ENCODE peak calls at places on chromosomes 7 and 10, in four cellular contexts. F, Z, Y and V are unnamed samples.

GRCh38 chr7:99595111-99595745 is 2.8 kb upstream of the TMEM225B start:
- DNase-seq in Z (no peak), F (no peak), Y (no peak), V (no peak)

GRCh38 chr10:91632671-91633550 is at the start of gene PPP1R3C:
- DNase-seq in Z (no peak), Y (peak), F (peak), V (peak)

GRCh38 chr10:60353519-60354258 is 36.0 kb downstream of the ANK3 start:
- DNase-seq in Z (no peak), Y (no peak), F (peak), V (no peak)

GRCh38 chr7:47669178-47669878 is 87.4 kb upstream of the TNS3 start:
- DNase-seq in F (peak), Z (peak), Y (peak), V (no peak)

GRCh38 chr10:126921974-126922525 is 16.8 kb downstream of the DOCK1 start:
- DNase-seq in F (no peak), Y (peak), Z (no peak), V (no peak)

GRCh38 chr7:137395425-137395824 is 51.9 kb upstream of the PTN start:
- DNase-seq in Y (no peak), F (peak), Z (no peak), V (no peak)

GRCh38 chr10:98194633-98195032 is 60.2 kb downstream of the R3HCC1L start:
- DNase-seq in F (no peak), Z (no peak), Y (no peak), V (no peak)

GRCh38 chr10:72087392-72087968 is 871 bp downstream of the SPOCK2 start:
- DNase-seq in Z (no peak), F (peak), Y (no peak), V (peak)

GRCh38 chr10:34905200-34905927 is 90.3 kb upstream of the PARD3 start:
- DNase-seq in Y (no peak), F (no peak), Z (peak), V (peak)

GRCh38 chr10:73886085-73886529 is 11.8 kb upstream of the CAMK2G start:
- DNase-seq in Y (peak), Z (peak), F (peak), V (peak)

GRCh38 chr7:151693140-151693539 is 173.4 kb upstream of the RHEB start:
- DNase-seq in Y (no peak), F (no peak), Z (no peak), V (no peak)

GRCh38 chr7:99229234-99229633 is 21.3 kb upstream of the KPNA7 start:
- DNase-seq in Y (no peak), Z (no peak), F (no peak), V (no peak)

GRCh38 chr10:103967433-103968142 is 648 bp downstream of the SLK start:
- DNase-seq in Z (peak), Y (peak), F (peak), V (peak)

GRCh38 chr7:142629588-142630260 is 119.5 kb upstream of the PRSS1 start:
- DNase-seq in Y (peak), Z (peak), F (peak), V (no peak)

GRCh38 chr10:75398630-75399460 is 2.7 kb downstream of the ZNF503 start:
- DNase-seq in Z (peak), Y (peak), F (peak), V (peak)

GRCh38 chr10:62541811-62542210 is 167.6 kb downstream of the ZNF365 start:
- DNase-seq in Z (no peak), F (no peak), Y (no peak), V (no peak)

GRCh38 chr7:84913731-84914130 is 273.1 kb downstream of the SEMA3D start:
- DNase-seq in Y (peak), F (no peak), Z (peak), V (no peak)

GRCh38 chr10:30967654-30968421 is 63.8 kb downstream of the ZNF438 start:
- DNase-seq in Z (no peak), Y (no peak), F (peak), V (no peak)

GRCh38 chr7:148912151-148912550 is 28.1 kb upstream of the EZH2 start:
- DNase-seq in Z (no peak), Y (no peak), F (no peak), V (no peak)

GRCh38 chr10:126592901-126593300 is 77.6 kb downstream of the C10orf90 start:
- DNase-seq in Z (peak), F (no peak), Y (no peak), V (no peak)

GRCh38 chr7:15489383-15489782 is 72.4 kb downstream of the AGMO start:
- DNase-seq in Z (no peak), Y (no peak), F (no peak), V (no peak)

GRCh38 chr7:99267530-99268360 is 4.9 kb upstream of the MYH16 start:
- DNase-seq in F (peak), Y (peak), Z (peak), V (no peak)

GRCh38 chr7:105305633-105306032 is 83.1 kb downstream of the SRPK2 start:
- DNase-seq in Z (no peak), Y (no peak), F (no peak), V (no peak)

GRCh38 chr10:70830185-70830584 is 14.4 kb downstream of the SGPL1 start:
- DNase-seq in F (no peak), Z (peak), Y (no peak), V (no peak)

GRCh38 chr7:3301831-3302618 is 973 bp downstream of the SDK1 start:
- DNase-seq in Z (peak), Y (peak), F (peak), V (peak)
- TF ChIP-seq EZH2 in Z (no peak), Y (peak), F (no peak), V (no peak)

GRCh38 chr7:774161-775109 is 47.4 kb upstream of the PRKAR1B start:
- DNase-seq in Y (peak), F (peak), Z (peak), V (peak)
- TF ChIP-seq EZH2phosphoT487 in Y (no peak), F (no peak), Z (no peak), V (no peak)

DNA sequence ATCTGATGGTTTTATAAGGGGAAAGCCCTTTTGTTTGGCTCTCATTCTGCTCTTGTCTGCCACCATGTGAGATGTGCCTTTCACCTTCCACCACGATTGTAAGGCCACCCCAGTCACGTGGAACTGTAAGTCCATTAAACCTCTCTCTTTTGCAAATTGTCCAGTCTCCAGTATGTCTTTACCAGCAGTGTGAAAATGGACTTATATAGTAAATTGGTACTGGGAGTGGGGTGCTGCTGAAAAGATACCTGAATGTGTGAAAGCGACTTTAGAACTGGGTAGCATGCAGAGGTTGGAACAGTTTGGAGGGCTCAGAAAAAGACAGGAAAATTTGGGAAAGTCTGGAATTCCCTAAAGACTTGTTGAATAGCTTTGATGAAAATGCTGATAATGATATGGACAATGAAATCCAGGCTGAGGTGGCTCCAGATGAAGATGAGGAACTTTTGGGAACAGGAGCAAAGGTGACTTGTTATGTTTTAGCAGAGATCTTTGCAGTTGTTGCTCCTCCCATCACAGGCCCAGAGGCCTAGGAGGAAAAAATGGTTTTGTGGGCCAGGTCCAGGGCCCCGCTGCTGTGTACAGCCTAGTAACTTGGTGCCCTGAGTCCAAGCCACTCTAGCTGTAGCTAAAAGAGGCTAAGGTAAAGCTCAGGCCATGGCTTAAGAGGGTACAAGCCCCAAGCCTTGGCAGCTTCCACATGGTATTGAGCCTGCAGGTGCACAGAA is 275.7 kb upstream of the NPSR1 start:
- DNase-seq in F (no peak), Y (no peak), Z (no peak), V (no peak)
- H3K4me3 ChIP-seq in F (no peak), Y (no peak), Z (no peak), V (no peak)

DNA sequence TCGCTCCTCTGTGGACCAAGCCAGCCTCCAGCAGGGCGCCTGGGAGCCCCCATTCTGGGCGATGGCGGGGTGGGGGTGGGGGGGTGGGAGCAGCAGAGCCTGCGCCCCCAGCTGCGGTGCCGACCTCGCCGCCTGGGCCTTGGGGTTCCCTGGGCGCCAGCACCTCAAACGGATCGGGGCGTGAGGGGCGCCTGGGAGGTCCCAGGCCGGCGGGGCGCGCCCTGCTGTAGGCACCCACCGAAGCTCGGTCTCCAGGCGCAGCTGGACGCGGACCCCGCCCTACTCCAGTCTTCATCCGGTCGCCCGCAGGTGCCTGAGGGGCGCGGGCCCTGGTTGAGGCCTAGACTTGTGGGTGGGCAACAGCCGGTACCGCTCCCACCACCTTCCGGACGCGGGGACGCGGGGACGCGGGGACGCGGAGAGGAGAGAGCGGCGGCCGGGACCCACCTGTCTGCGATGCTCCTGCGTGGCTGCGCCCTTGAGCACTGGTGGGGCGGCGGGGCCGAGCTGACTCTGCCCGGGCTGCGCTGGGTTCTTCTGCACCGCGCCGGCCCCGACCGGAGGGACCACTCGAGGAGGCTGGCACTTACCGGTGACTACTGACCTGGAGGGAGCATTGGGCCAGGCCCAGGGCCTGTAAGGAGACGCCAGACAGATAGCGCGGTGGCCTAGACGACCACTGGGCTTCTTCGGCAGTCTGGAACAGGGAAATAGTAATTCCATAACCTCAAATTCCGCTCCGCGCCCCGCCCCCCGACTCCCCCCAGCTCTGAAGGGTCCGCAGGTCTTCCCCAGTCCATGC is 5.5 kb upstream of the KCP start:
- DNase-seq in F (no peak), Z (no peak), Y (no peak), V (peak)
- TF ChIP-seq EZH2 in F (no peak), Z (no peak), Y (no peak), V (peak)

GRCh38 chr7:157404845-157405481 is 68.2 kb downstream of the DNAJB6 start:
- DNase-seq in Z (peak), F (peak), Y (peak), V (no peak)
- TF ChIP-seq EZH2phosphoT487 in Z (peak), F (no peak), Y (no peak), V (no peak)

GRCh38 chr7:106774213-106774767 is 90.8 kb upstream of the PIK3CG start:
- DNase-seq in F (no peak), Y (no peak), Z (no peak), V (no peak)
- H3K4me3 ChIP-seq in F (no peak), Y (no peak), Z (no peak), V (no peak)

DNA sequence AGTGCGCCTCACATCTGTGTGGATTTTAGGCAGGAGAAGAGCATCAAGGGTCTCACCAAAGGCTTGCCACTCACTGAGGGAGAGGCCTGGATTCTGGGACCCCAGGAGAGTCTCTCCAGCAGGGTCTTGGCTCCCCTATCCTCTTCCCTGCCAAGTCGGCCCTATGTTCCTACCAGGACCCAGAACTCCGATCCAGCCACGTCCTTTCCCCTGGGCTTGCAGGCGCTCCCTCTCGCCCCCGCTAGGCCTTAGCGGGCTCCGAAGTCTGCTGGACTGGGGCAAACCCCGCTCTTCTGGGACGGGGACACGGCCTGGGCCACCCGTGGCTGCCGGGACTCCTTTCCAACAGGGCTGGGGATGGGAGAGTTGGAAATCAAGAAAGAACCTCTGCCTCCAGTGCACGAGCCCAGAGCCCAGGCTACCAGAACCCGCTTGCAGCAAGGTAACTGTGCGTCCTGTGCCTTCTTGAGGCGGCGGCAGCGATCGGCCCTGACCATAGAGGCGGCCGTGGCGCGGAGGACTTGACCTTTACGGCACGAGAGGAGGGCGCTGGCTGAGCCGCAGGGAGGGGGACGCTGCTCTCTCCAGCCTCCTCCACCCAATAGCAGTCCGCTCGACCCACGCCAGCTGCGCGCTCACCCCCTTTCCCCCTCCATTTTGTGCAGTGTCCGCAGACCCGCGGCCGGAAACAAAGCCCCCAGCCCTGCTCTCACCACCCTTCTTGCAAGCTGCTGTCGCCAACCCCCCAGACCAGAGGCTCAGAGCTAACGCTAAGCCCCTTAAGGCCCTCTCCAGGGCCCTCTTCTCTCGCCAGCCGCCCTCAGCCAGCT is 6.9 kb upstream of the HOXA11 start:
- DNase-seq in Y (no peak), Z (peak), F (no peak), V (peak)
- TF ChIP-seq EZH2 in Y (no peak), Z (no peak), F (peak), V (peak)